ENCODE peak calls at places on chromosomes 13 and 19, in four cellular contexts. T is GM12878, X is K562, F is A549. P is an unnamed sample. For H3K4me1, the result is how much of the 10 kb centered on the place peaks cover.

GRCh38 chr13:70170689-70171088 is 62.4 kb upstream of the KLHL1 start:
- ATAC-seq in T (no peak), X (no peak), F (no peak), P (no peak)

GRCh38 chr13:50618206-50618605 is 225.3 kb downstream of the DLEU7 start:
- ATAC-seq in T (no peak), X (no peak), F (no peak), P (no peak)

GRCh38 chr19:29947871-29948270 is 5.8 kb downstream of the URI1 start:
- ATAC-seq in T (peak), X (peak), F (peak), P (no peak)

GRCh38 chr13:84894749-84895148 is 904.5 kb downstream of the SLITRK6 start:
- ATAC-seq in T (no peak), X (no peak), F (no peak), P (peak)

GRCh38 chr19:47693489-47693888 is 19.7 kb upstream of the EHD2 start:
- ATAC-seq in T (no peak), X (no peak), F (no peak), P (no peak)

GRCh38 chr13:110420626-110421025 is 113.5 kb downstream of the COL4A2 start:
- ATAC-seq in T (no peak), X (no peak), F (no peak), P (no peak)

GRCh38 chr19:14315433-14315832 is 65.8 kb upstream of the ADGRE5 start:
- ATAC-seq in T (no peak), X (no peak), F (no peak), P (no peak)

GRCh38 chr13:80359459-80360297 is 18.8 kb upstream of the SPRY2 start:
- ATAC-seq in T (peak), X (peak), F (no peak), P (peak)

GRCh38 chr13:51134763-51135365 is 23.8 kb upstream of the C13orf42 start:
- ATAC-seq in T (no peak), X (no peak), F (no peak), P (no peak)

GRCh38 chr19:57672466-57672865 is 3.7 kb downstream of the ZSCAN4 start:
- ATAC-seq in T (no peak), X (no peak), F (no peak), P (no peak)
- TF ChIP-seq EP300 in T (no peak), X (no peak), F (no peak), P (no peak)

GRCh38 chr13:26436914-26437313 is 120.6 kb upstream of the WASF3 start:
- ATAC-seq in T (no peak), X (no peak), F (no peak), P (no peak)

DNA sequence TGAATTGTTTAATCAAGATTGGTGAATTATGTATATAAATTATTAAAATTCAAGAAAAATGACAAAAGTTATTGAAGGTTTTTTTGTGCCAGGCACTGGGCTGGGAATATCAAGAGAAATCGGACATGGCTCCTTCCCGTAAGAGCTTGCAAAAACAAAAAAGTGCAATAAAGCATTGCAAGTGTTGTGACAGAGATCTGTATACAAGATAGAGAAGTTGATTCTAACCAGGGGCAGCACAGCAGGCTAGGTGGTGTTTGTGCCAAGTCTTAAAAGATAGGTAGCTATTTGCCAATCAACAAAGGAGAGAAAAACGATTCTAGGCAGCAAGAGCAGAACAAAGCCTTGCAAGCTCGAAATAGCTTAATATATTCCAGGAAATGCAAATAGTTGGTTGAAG is 123.7 kb upstream of the WASF3 start:
- ATAC-seq in T (no peak), X (no peak), F (no peak), P (no peak)
- H3K4me1 ChIP-seq in T (under half), X (under half), F (under half), P (under half)

GRCh38 chr19:8307400-8307964 is 676 bp downstream of the CD320 start:
- ATAC-seq in T (peak), X (peak), F (peak), P (no peak)
- TF ChIP-seq EP300 in T (no peak), X (no peak), F (no peak), P (no peak)

GRCh38 chr13:98581377-98581776 is 4.5 kb upstream of the STK24 start:
- ATAC-seq in T (no peak), X (no peak), F (no peak), P (no peak)

GRCh38 chr13:98585398-98585754 is 8.5 kb upstream of the STK24 start:
- ATAC-seq in T (no peak), X (no peak), F (no peak), P (no peak)

GRCh38 chr13:98584668-98585397 is 7.9 kb upstream of the STK24 start:
- ATAC-seq in T (no peak), X (no peak), F (no peak), P (no peak)

GRCh38 chr13:98581971-98582702 is 5.2 kb upstream of the STK24 start:
- ATAC-seq in T (peak), X (no peak), F (no peak), P (no peak)

GRCh38 chr13:98582947-98583346 is 6.0 kb upstream of the STK24 start:
- ATAC-seq in T (no peak), X (no peak), F (no peak), P (no peak)
- H3K4me1 ChIP-seq in T (under half), X (under half), F (under half), P (under half)

GRCh38 chr13:63308585-63308984 is 1892.9 kb upstream of the PCDH20 start:
- ATAC-seq in T (no peak), X (no peak), F (no peak), P (no peak)
- TF ChIP-seq EP300 in T (no peak), X (no peak), F (no peak), P (no peak)

GRCh38 chr13:49271264-49271663 is 23.5 kb downstream of the CDADC1 start:
- ATAC-seq in T (peak), X (no peak), F (no peak), P (no peak)
- H3K4me1 ChIP-seq in T (under half), X (under half), F (under half), P (under half)